ENCODE peak calls at places on chromosome 11, in ten cellular contexts. O is SK-N-SH; B is HCT116; N is tibial artery; W is fibroblast of lung; T is BE2C; G is heart left ventricle; Y is spleen; D is right cardiac atrium; P is CD8-positive, alpha-beta T cell. A is an unnamed sample.

GRCh38 chr11:17479284-17480214 is 2.9 kb upstream of the ABCC8 start:
- DNase-seq in O (peak; percentile 85), B (peak; percentile 49), N (no peak), W (peak; percentile 26), T (peak; percentile 58), G (no peak), Y (no peak), D (no peak), P (no peak), A (peak; percentile 58)

GRCh38 chr11:15493066-15493465 is 378.3 kb downstream of the INSC start:
- DNase-seq in O (no peak), B (peak; percentile 6), N (no peak), W (peak; percentile 61), T (no peak), G (no peak), Y (no peak), D (no peak), P (no peak), A (no peak)

GRCh38 chr11:38460429-38460828 is 1862.4 kb upstream of the RAG2 start:
- DNase-seq in O (no peak), B (no peak), N (no peak), W (peak; percentile 82), T (no peak), G (no peak), Y (no peak), D (no peak), P (no peak), A (no peak)

GRCh38 chr11:130415719-130416536 is 12.5 kb downstream of the ADAMTS8 start:
- DNase-seq in O (no peak), B (no peak), N (no peak), W (peak; percentile 32), T (no peak), G (no peak), Y (no peak), D (no peak), P (no peak), A (peak; percentile 35)

GRCh38 chr11:76667271-76667818 is 3.2 kb downstream of the LRRC32 start:
- DNase-seq in O (no peak), B (no peak), N (peak; percentile 55), W (no peak), T (peak; percentile 3), G (no peak), Y (peak; percentile 64), D (peak; percentile 31), P (no peak), A (no peak)

GRCh38 chr11:57405271-57405890 is 14.9 kb upstream of the PRG2 start:
- DNase-seq in O (no peak), B (no peak), N (no peak), W (no peak), T (no peak), G (no peak), Y (no peak), D (no peak), P (no peak), A (peak; percentile 24)

GRCh38 chr11:15532432-15532831 is 417.7 kb downstream of the INSC start:
- DNase-seq in O (no peak), B (no peak), N (no peak), W (no peak), T (no peak), G (no peak), Y (no peak), D (no peak), P (no peak), A (no peak)

GRCh38 chr11:19344661-19345518 is 104.1 kb upstream of the E2F8 start:
- DNase-seq in O (peak; percentile 92), B (no peak), N (peak; percentile 71), W (peak; percentile 20), T (peak; percentile 54), G (peak; percentile 46), Y (peak; percentile 76), D (peak; percentile 86), P (no peak), A (peak; percentile 86)

GRCh38 chr11:84804026-84804425 is 823.1 kb downstream of the DLG2 start:
- DNase-seq in O (no peak), B (no peak), N (no peak), W (no peak), T (no peak), G (no peak), Y (no peak), D (no peak), P (no peak), A (no peak)

GRCh38 chr11:121887564-121887963 is 228.5 kb downstream of the BLID start:
- DNase-seq in O (no peak), B (no peak), N (no peak), W (no peak), T (no peak), G (no peak), Y (no peak), D (no peak), P (no peak), A (no peak)

GRCh38 chr11:120303004-120303637 is 22.0 kb upstream of the TLCD5 start:
- DNase-seq in O (peak; percentile 62), B (peak; percentile 82), N (peak; percentile 71), W (peak; percentile 59), T (peak; percentile 84), G (peak; percentile 54), Y (no peak), D (peak; percentile 74), P (peak; percentile 60), A (peak; percentile 53)

GRCh38 chr11:77244277-77245014 is 57.0 kb downstream of the GDPD4 start:
- DNase-seq in O (no peak), B (no peak), N (no peak), W (peak; percentile 88), T (no peak), G (no peak), Y (no peak), D (no peak), P (no peak), A (no peak)

GRCh38 chr11:381501-382072 is 12.3 kb downstream of the B4GALNT4 start:
- DNase-seq in O (no peak), B (no peak), N (no peak), W (no peak), T (no peak), G (no peak), Y (no peak), D (peak; percentile 48), P (no peak), A (no peak)

GRCh38 chr11:130162733-130163132 is 3.2 kb downstream of the ST14 start:
- DNase-seq in O (no peak), B (no peak), N (no peak), W (no peak), T (no peak), G (no peak), Y (no peak), D (no peak), P (no peak), A (no peak)

GRCh38 chr11:93652161-93652597 is 9.3 kb upstream of the CEP295 start:
- DNase-seq in O (peak; percentile 19), B (no peak), N (no peak), W (peak; percentile 15), T (peak; percentile 36), G (peak; percentile 7), Y (no peak), D (no peak), P (peak; percentile 39), A (peak; percentile 9)

GRCh38 chr11:104625246-104625645 is 273.0 kb downstream of the CASP12 start:
- DNase-seq in O (no peak), B (no peak), N (no peak), W (peak; percentile 72), T (no peak), G (no peak), Y (no peak), D (no peak), P (no peak), A (no peak)

GRCh38 chr11:63613517-63614135 is 607 bp downstream of the PLAAT3 start:
- DNase-seq in O (peak; percentile 74), B (no peak), N (peak; percentile 78), W (no peak), T (peak; percentile 15), G (peak; percentile 61), Y (peak; percentile 89), D (peak; percentile 82), P (peak; percentile 54), A (peak; percentile 68)

GRCh38 chr11:113528982-113529381 is 53.8 kb upstream of the DRD2 start:
- DNase-seq in O (no peak), B (no peak), N (no peak), W (peak; percentile 69), T (no peak), G (no peak), Y (no peak), D (no peak), P (no peak), A (no peak)

GRCh38 chr11:16155448-16155847 is 200.9 kb downstream of the SOX6 start:
- DNase-seq in O (no peak), B (no peak), N (no peak), W (no peak), T (no peak), G (no peak), Y (no peak), D (no peak), P (no peak), A (no peak)

GRCh38 chr11:92340839-92341238 is 116.2 kb downstream of the FAT3 start:
- DNase-seq in O (peak; percentile 12), B (no peak), N (no peak), W (no peak), T (peak; percentile 60), G (no peak), Y (no peak), D (no peak), P (no peak), A (no peak)

GRCh38 chr11:36333897-36334296 is 37.8 kb downstream of the PRR5L start:
- DNase-seq in O (peak; percentile 36), B (peak; percentile 44), N (no peak), W (peak; percentile 57), T (peak; percentile 68), G (no peak), Y (no peak), D (no peak), P (no peak), A (no peak)

GRCh38 chr11:102112654-102112926 is 2.3 kb downstream of the YAP1 start:
- DNase-seq in O (no peak), B (no peak), N (no peak), W (no peak), T (no peak), G (no peak), Y (no peak), D (no peak), P (no peak), A (no peak)
- H3K4me1 ChIP-seq in O (peaks cover 3% of the 10 kb centered on the region), B (peaks cover 75% of the 10 kb centered on the region), N (peaks cover 34% of the 10 kb centered on the region), W (peaks cover 20% of the 10 kb centered on the region), T (no peaks in the 10 kb centered on the region), G (peaks cover 7% of the 10 kb centered on the region), Y (peaks cover 40% of the 10 kb centered on the region), D (peaks cover 1% of the 10 kb centered on the region), P (peaks cover 14% of the 10 kb centered on the region), A (peaks cover 39% of the 10 kb centered on the region)

GRCh38 chr11:48013269-48013901 is 33.0 kb downstream of the PTPRJ start:
- DNase-seq in O (no peak), B (no peak), N (peak; percentile 64), W (peak; percentile 45), T (no peak), G (no peak), Y (peak; percentile 93), D (no peak), P (peak; percentile 58), A (peak; percentile 98)
- H3K4me3 ChIP-seq in O (no peak overlapping the region), B (no peak overlapping the region), N (no peak overlapping the region), W (no peak overlapping the region), T (no peak overlapping the region), G (no peak overlapping the region), Y (no peak overlapping the region), D (no peak overlapping the region), P (peak overlapping the region; percentile 0), A (no peak overlapping the region)

GRCh38 chr11:65108469-65109123 is 3.1 kb upstream of the TM7SF2 start:
- DNase-seq in O (no peak), B (no peak), N (no peak), W (no peak), T (no peak), G (no peak), Y (peak; percentile 75), D (peak; percentile 22), P (no peak), A (no peak)
- H3K4me1 ChIP-seq in O (peaks cover 20% of the 10 kb centered on the region), B (peaks cover 30% of the 10 kb centered on the region), N (peaks cover 39% of the 10 kb centered on the region), W (peaks cover 16% of the 10 kb centered on the region), T (peaks cover 5% of the 10 kb centered on the region), G (no peaks in the 10 kb centered on the region), Y (peaks cover 40% of the 10 kb centered on the region), D (no peaks in the 10 kb centered on the region), P (peaks cover 26% of the 10 kb centered on the region), A (peaks cover 31% of the 10 kb centered on the region)

GRCh38 chr11:61281581-61282250 is 13.4 kb downstream of the VWCE start:
- DNase-seq in O (peak; percentile 93), B (peak; percentile 32), N (no peak), W (peak; percentile 22), T (peak; percentile 74), G (no peak), Y (no peak), D (peak; percentile 87), P (peak; percentile 15), A (peak; percentile 10)
- H3K4me3 ChIP-seq in O (no peak overlapping the region), B (no peak overlapping the region), N (no peak overlapping the region), W (no peak overlapping the region), T (no peak overlapping the region), G (no peak overlapping the region), Y (no peak overlapping the region), D (no peak overlapping the region), P (no peak overlapping the region), A (no peak overlapping the region)

A was measured in thyroid gland.